ENCODE peak calls at places on chromosome 10, in eight cellular contexts. J is heart left ventricle, U is stomach, F is HFF-Myc, I is mesenchymal stem cell, M is neuronal stem cell, B is tibial nerve, T is A549. G is an unnamed sample.

GRCh38 chr10:6667679-6668270 is 87.7 kb upstream of the PRKCQ start:
- DNase-seq in J (no peak), U (no peak), F (peak), I (peak), M (peak), B (peak), T (peak), G (no peak)

GRCh38 chr10:61284222-61284890 is 168.8 kb downstream of the TMEM26 start:
- DNase-seq in J (no peak), U (no peak), F (peak), I (peak), M (peak), B (peak), T (peak), G (no peak)

GRCh38 chr10:89091501-89091900 is 100.9 kb downstream of the FAS start:
- DNase-seq in J (no peak), U (no peak), F (no peak), I (peak), M (no peak), B (no peak), T (no peak), G (no peak)

GRCh38 chr10:12587408-12587807 is 238.1 kb downstream of the CAMK1D start:
- DNase-seq in J (no peak), U (no peak), F (no peak), I (no peak), M (no peak), B (no peak), T (no peak), G (no peak)

GRCh38 chr10:129626801-129627434 is 159.9 kb downstream of the MGMT start:
- DNase-seq in J (no peak), U (no peak), F (no peak), I (no peak), M (no peak), B (no peak), T (no peak), G (peak)

GRCh38 chr10:52801951-52802350 is 29.4 kb upstream of the MBL2 start:
- DNase-seq in J (no peak), U (no peak), F (peak), I (no peak), M (no peak), B (no peak), T (peak), G (no peak)

GRCh38 chr10:3165196-3165595 is 7.4 kb downstream of the PITRM1 start:
- DNase-seq in J (no peak), U (no peak), F (no peak), I (no peak), M (no peak), B (no peak), T (no peak), G (no peak)

GRCh38 chr10:54587973-54588372 is 213.1 kb downstream of the PCDH15 start:
- DNase-seq in J (no peak), U (no peak), F (no peak), I (no peak), M (no peak), B (no peak), T (no peak), G (no peak)

GRCh38 chr10:94006591-94007550 is 13.1 kb downstream of the PLCE1 start:
- DNase-seq in J (no peak), U (peak), F (no peak), I (peak), M (no peak), B (no peak), T (peak), G (no peak)

GRCh38 chr10:13716161-13717071 is 129.7 kb downstream of the PRPF18 start:
- DNase-seq in J (peak), U (no peak), F (no peak), I (peak), M (no peak), B (peak), T (no peak), G (peak)

GRCh38 chr10:54477738-54478137 is 323.3 kb downstream of the PCDH15 start:
- DNase-seq in J (no peak), U (no peak), F (no peak), I (no peak), M (no peak), B (no peak), T (no peak), G (no peak)

GRCh38 chr10:100350914-100351485 is 4.0 kb downstream of the SCD start:
- DNase-seq in J (no peak), U (no peak), F (no peak), I (no peak), M (no peak), B (no peak), T (no peak), G (no peak)

GRCh38 chr10:112184052-112184371 is 447 bp upstream of the GPAM start:
- DNase-seq in J (no peak), U (no peak), F (no peak), I (no peak), M (no peak), B (no peak), T (no peak), G (no peak)

GRCh38 chr10:111137012-111137411 is 60.2 kb downstream of the ADRA2A start:
- DNase-seq in J (no peak), U (no peak), F (no peak), I (no peak), M (peak), B (no peak), T (peak), G (no peak)

GRCh38 chr10:48901152-48901705 is 38.4 kb downstream of the LRRC18 start:
- DNase-seq in J (no peak), U (no peak), F (no peak), I (no peak), M (no peak), B (no peak), T (no peak), G (no peak)

GRCh38 chr10:8063935-8064334 is 9.4 kb downstream of the GATA3 start:
- DNase-seq in J (no peak), U (no peak), F (no peak), I (no peak), M (no peak), B (no peak), T (no peak), G (no peak)

GRCh38 chr10:61832866-61833481 is 68.5 kb upstream of the ARID5B start:
- DNase-seq in J (no peak), U (no peak), F (no peak), I (peak), M (no peak), B (no peak), T (no peak), G (no peak)

GRCh38 chr10:124731551-124731950 is 12.6 kb downstream of the FAM53B start:
- DNase-seq in J (no peak), U (no peak), F (no peak), I (no peak), M (no peak), B (no peak), T (no peak), G (no peak)

GRCh38 chr10:61548371-61548770 is 95.2 kb upstream of the TMEM26 start:
- DNase-seq in J (no peak), U (no peak), F (no peak), I (no peak), M (no peak), B (no peak), T (no peak), G (no peak)

GRCh38 chr10:50988792-50989191 is 85.5 kb upstream of the PRKG1 start:
- DNase-seq in J (no peak), U (no peak), F (no peak), I (peak), M (no peak), B (no peak), T (peak), G (no peak)

GRCh38 chr10:126158090-126158489 is 230.2 kb downstream of the ADAM12 start:
- DNase-seq in J (no peak), U (no peak), F (no peak), I (no peak), M (no peak), B (no peak), T (no peak), G (no peak)

GRCh38 chr10:29839826-29840515 is 205.2 kb upstream of the SVIL start:
- DNase-seq in J (no peak), U (no peak), F (no peak), I (no peak), M (no peak), B (no peak), T (no peak), G (no peak)

GRCh38 chr10:71933651-71934050 is 30.5 kb upstream of the CHST3 start:
- DNase-seq in J (no peak), U (no peak), F (no peak), I (no peak), M (no peak), B (no peak), T (no peak), G (no peak)

GRCh38 chr10:73878365-73878764 is 4.0 kb upstream of the CAMK2G start:
- DNase-seq in J (no peak), U (no peak), F (no peak), I (no peak), M (no peak), B (no peak), T (no peak), G (peak)

GRCh38 chr10:30553625-30554442 is 75.7 kb downstream of the LYZL2 start:
- DNase-seq in J (peak), U (peak), F (peak), I (peak), M (peak), B (peak), T (peak), G (peak)

DNA sequence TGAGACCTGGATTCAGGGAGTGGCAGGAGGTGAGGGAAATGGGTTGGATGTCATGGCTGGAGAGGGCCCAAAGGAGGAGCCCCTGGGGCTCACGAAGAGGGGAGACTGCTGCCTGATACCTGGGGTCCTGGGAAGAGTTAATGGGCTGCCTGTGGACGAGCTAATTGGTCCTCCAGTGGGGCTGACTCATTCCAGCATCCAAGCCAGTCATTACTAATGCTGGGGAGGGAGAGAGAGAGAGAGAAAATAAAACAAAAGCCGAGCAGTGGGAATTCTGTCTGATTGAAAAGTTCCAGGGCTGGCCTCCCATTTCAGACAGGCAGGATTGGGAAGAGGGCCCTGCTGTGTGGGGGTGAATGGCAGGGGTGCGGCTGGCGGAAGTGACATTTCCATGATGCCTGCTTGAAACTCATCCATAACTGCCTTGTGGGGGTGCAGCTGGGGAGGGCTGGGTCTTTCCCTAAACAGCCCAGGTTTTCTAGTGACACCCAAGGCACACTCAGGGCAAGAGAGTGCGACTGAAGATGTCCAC is 297.8 kb downstream of the RPS24 start:
- DNase-seq in J (no peak), U (no peak), F (no peak), I (peak), M (peak), B (no peak), T (no peak), G (peak)
- H3K4me3 ChIP-seq in J (no peak), U (no peak), F (no peak), I (peak), M (no peak), B (no peak), T (no peak), G (no peak)

GRCh38 chr10:76764177-76764576 is 873.4 kb downstream of the KCNMA1 start:
- DNase-seq in J (no peak), U (no peak), F (no peak), I (no peak), M (no peak), B (no peak), T (no peak), G (no peak)

GRCh38 chr10:76769161-76769560 is 868.4 kb downstream of the KCNMA1 start:
- DNase-seq in J (no peak), U (no peak), F (no peak), I (no peak), M (no peak), B (no peak), T (no peak), G (no peak)

GRCh38 chr10:76774987-76775603 is 862.5 kb downstream of the KCNMA1 start:
- DNase-seq in J (peak), U (no peak), F (no peak), I (no peak), M (no peak), B (no peak), T (no peak), G (peak)

DNA sequence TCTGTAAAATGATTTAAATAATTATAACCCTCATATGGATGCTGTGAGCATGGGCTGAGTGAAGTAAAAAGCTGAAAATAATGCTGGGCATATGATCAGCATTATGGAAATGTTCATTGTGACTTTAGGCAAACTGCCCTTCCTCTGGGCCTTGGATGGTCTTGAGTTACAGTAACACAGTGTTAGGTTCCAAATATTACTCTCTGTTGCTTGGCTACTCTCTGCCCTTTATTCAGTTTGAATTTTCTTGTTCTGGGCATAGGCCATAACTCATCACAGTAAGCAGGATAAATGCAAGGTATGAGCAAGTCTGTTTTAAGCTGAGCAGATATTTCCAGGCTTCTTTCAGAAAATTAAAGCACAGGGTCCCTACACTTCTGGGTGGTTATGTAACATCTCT is 868.0 kb downstream of the KCNMA1 start:
- DNase-seq in J (no peak), U (no peak), F (no peak), I (no peak), M (no peak), B (no peak), T (no peak), G (no peak)
- H3K4me3 ChIP-seq in J (no peak), U (no peak), F (no peak), I (no peak), M (no peak), B (no peak), T (no peak), G (no peak)

DNA sequence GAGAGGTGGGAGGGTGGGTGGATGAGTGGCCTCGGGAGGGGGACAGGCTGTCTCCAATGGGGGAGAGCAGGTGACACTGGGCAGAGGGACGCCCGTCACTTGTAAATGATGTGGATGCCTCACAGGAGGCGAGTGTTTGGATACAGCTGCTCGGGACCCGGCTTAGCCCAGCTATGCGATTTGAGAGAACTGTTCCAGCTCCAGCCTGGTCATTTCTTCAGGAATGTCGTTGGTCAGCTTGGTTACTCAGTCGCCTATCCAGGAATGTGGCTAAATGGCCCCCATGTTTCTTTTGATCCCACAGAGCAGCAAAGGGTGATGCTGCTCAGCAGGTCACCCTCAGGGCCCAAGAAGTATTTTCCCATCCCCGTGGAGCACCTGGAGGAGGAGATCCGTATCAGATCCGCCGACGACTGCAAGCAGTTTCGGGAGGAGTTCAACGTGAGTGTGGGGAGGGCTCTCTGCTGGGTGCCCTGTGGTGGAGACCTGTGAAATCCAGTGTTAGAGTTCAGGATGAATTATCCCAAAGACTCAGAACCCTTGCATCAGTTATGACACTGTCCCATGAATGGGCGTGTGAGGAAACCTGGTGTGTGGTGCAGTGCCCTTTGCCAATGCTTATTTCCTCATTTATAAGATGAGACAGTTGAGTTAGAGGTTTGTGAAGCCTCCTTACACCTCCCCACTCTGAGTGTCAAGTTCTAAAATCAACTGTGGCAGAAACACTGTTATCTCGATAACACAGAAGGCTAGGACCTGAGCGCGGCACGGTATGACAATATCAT is 76.8 kb downstream of the MKI67 start:
- DNase-seq in J (peak), U (no peak), F (no peak), I (no peak), M (no peak), B (no peak), T (no peak), G (no peak)
- H3K4me3 ChIP-seq in J (no peak), U (no peak), F (no peak), I (no peak), M (no peak), B (no peak), T (no peak), G (no peak)

GRCh38 chr10:113681533-113682470 is 2.1 kb downstream of the CASP7 start:
- DNase-seq in J (no peak), U (no peak), F (no peak), I (no peak), M (no peak), B (no peak), T (no peak), G (no peak)
- H3K4me3 ChIP-seq in J (no peak), U (no peak), F (peak), I (peak), M (no peak), B (peak), T (no peak), G (no peak)

DNA sequence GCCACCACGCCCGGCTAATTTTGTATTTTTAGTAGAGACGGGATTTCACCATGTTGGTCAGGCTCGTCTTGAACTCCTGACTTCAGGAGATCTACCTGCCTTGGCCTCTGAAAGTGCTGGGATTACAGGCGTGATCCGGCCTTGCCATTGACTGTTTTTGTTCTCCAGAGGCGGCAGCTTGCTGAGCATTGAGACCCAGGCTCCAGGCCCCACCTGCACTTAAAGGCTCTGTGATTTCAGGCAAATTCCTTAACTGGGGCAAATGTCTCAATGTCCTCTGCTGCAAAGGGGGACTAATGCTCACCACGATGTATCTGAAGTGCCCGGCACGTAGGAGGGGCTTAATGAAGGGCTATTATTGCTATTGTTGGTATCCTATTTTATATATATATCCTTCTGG is 29.0 kb downstream of the TRIM8 start:
- DNase-seq in J (no peak), U (no peak), F (no peak), I (no peak), M (no peak), B (no peak), T (no peak), G (no peak)
- H3K4me3 ChIP-seq in J (no peak), U (no peak), F (no peak), I (no peak), M (peak), B (no peak), T (no peak), G (no peak)